ENCODE peak calls at places on chromosomes 2 and 18, in four cellular contexts. N is K562, Z is A549, Q is HepG2. F is an unnamed sample.

GRCh38 chr2:11456251-11456650 is 9.7 kb downstream of the E2F6 start:
- DNase-seq in N (no peak), Z (no peak), Q (no peak), F (no peak)

GRCh38 chr2:154686162-154686561 is 12.3 kb upstream of the KCNJ3 start:
- DNase-seq in N (no peak), Z (no peak), Q (no peak), F (no peak)

GRCh38 chr2:50344509-50345106 is 687.3 kb downstream of the NRXN1 start:
- DNase-seq in N (no peak), Z (no peak), Q (no peak), F (no peak)

GRCh38 chr2:9199716-9200633 is 6.6 kb upstream of the ASAP2 start:
- DNase-seq in N (no peak), Z (no peak), Q (no peak), F (peak)

GRCh38 chr2:144471316-144472045 is 48.4 kb downstream of the ZEB2 start:
- DNase-seq in N (no peak), Z (no peak), Q (no peak), F (no peak)

GRCh38 chr2:145961846-145962245 is 1441.9 kb upstream of the ZEB2 start:
- DNase-seq in N (no peak), Z (no peak), Q (no peak), F (peak)

GRCh38 chr2:195451160-195451559 is 205.9 kb upstream of the SLC39A10 start:
- DNase-seq in N (no peak), Z (no peak), Q (no peak), F (peak)

GRCh38 chr18:63132819-63133200 is 186.8 kb downstream of the BCL2 start:
- DNase-seq in N (no peak), Z (no peak), Q (no peak), F (no peak)

GRCh38 chr2:72973566-72974435 is 56.5 kb downstream of the EMX1 start:
- DNase-seq in N (peak), Z (peak), Q (peak), F (peak)

GRCh38 chr2:215677466-215677865 is 241.6 kb upstream of the FN1 start:
- DNase-seq in N (no peak), Z (no peak), Q (no peak), F (no peak)

GRCh38 chr2:177171418-177171865 is 41.2 kb upstream of the HNRNPA3 start:
- DNase-seq in N (no peak), Z (no peak), Q (no peak), F (no peak)

GRCh38 chr18:32759768-32760167 is 13.1 kb downstream of the KLHL14 start:
- DNase-seq in N (no peak), Z (no peak), Q (no peak), F (no peak)

GRCh38 chr2:85669549-85669948 is 1.6 kb upstream of the SFTPB start:
- DNase-seq in N (no peak), Z (no peak), Q (no peak), F (no peak)

GRCh38 chr2:224359569-224359968 is 42.3 kb downstream of the FAM124B start:
- DNase-seq in N (peak), Z (peak), Q (peak), F (no peak)

GRCh38 chr18:48926420-48926857 is 24.3 kb downstream of the SMAD7 start:
- DNase-seq in N (no peak), Z (no peak), Q (peak), F (no peak)

GRCh38 chr18:9594782-9595181 is 19.6 kb downstream of the PPP4R1 start:
- DNase-seq in N (no peak), Z (no peak), Q (no peak), F (peak)

GRCh38 chr2:100818606-100819364 is 1.2 kb upstream of the NPAS2 start:
- DNase-seq in N (no peak), Z (peak), Q (peak), F (peak)

GRCh38 chr18:42636309-42636708 is 479.2 kb downstream of the RIT2 start:
- DNase-seq in N (no peak), Z (no peak), Q (no peak), F (no peak)

GRCh38 chr2:10325278-10326145 is 22.8 kb downstream of the HPCAL1 start:
- DNase-seq in N (no peak), Z (peak), Q (peak), F (no peak)

GRCh38 chr2:207502199-207502598 is 27.6 kb upstream of the CREB1 start:
- DNase-seq in N (no peak), Z (no peak), Q (no peak), F (no peak)

GRCh38 chr2:203688798-203689197 is 17.6 kb upstream of the CD28 start:
- DNase-seq in N (no peak), Z (no peak), Q (no peak), F (peak)

GRCh38 chr18:51196116-51196810 is 1.2 kb downstream of the MEX3C start:
- DNase-seq in N (peak), Z (no peak), Q (no peak), F (peak)

GRCh38 chr2:153163055-153163454 is 315.5 kb downstream of the RPRM start:
- DNase-seq in N (no peak), Z (peak), Q (peak), F (no peak)

GRCh38 chr2:138486347-138487198 is 15.0 kb upstream of the SPOPL start:
- DNase-seq in N (no peak), Z (no peak), Q (no peak), F (no peak)

GRCh38 chr2:238597638-238598528 is 171.2 kb downstream of the ASB1 start:
- DNase-seq in N (no peak), Z (no peak), Q (no peak), F (no peak)

GRCh38 chr2:122988395-122989221 is 1036.5 kb upstream of the CNTNAP5 start:
- DNase-seq in N (no peak), Z (no peak), Q (no peak), F (no peak)

GRCh38 chr18:78238404-78239089 is 741.1 kb upstream of the SALL3 start:
- DNase-seq in N (no peak), Z (no peak), Q (no peak), F (no peak)

GRCh38 chr2:176163655-176164021 is 6.5 kb downstream of the HOXD3 start:
- DNase-seq in N (no peak), Z (no peak), Q (no peak), F (no peak)

GRCh38 chr2:110105608-110106467 is 9.8 kb downstream of the MALL start:
- DNase-seq in N (no peak), Z (peak), Q (peak), F (peak)

GRCh38 chr2:203328735-203329549 is 748 bp downstream of the ABI2 start:
- DNase-seq in N (peak), Z (peak), Q (peak), F (peak)

GRCh38 chr2:178553047-178553446 is 72.8 kb downstream of the PLEKHA3 start:
- DNase-seq in N (no peak), Z (peak), Q (no peak), F (peak)

GRCh38 chr2:4255491-4255890 is 552.1 kb downstream of the DCDC2C start:
- DNase-seq in N (no peak), Z (no peak), Q (no peak), F (no peak)
- TF ChIP-seq MAZ in N (no peak), Z (no peak), Q (no peak), F (no peak)

GRCh38 chr2:127857494-127857818 is 499 bp downstream of the POLR2D start:
- DNase-seq in N (no peak), Z (peak), Q (no peak), F (no peak)
- TF ChIP-seq MAZ in N (no peak), Z (no peak), Q (no peak), F (no peak)

GRCh38 chr2:7674606-7675005 is 757.4 kb downstream of the RNF144A start:
- DNase-seq in N (no peak), Z (no peak), Q (no peak), F (no peak)
- TF ChIP-seq MAZ in N (no peak), Z (no peak), Q (no peak), F (no peak)

GRCh38 chr18:26405190-26405781 is 143.1 kb downstream of the KCTD1 start:
- DNase-seq in N (no peak), Z (peak), Q (peak), F (peak)
- TF ChIP-seq MAZ in N (no peak), Z (no peak), Q (no peak), F (no peak)

GRCh38 chr2:133633851-133634250 is 65.6 kb upstream of the NCKAP5 start:
- DNase-seq in N (no peak), Z (no peak), Q (no peak), F (peak)
- TF ChIP-seq MAZ in N (no peak), Z (no peak), Q (no peak), F (no peak)

DNA sequence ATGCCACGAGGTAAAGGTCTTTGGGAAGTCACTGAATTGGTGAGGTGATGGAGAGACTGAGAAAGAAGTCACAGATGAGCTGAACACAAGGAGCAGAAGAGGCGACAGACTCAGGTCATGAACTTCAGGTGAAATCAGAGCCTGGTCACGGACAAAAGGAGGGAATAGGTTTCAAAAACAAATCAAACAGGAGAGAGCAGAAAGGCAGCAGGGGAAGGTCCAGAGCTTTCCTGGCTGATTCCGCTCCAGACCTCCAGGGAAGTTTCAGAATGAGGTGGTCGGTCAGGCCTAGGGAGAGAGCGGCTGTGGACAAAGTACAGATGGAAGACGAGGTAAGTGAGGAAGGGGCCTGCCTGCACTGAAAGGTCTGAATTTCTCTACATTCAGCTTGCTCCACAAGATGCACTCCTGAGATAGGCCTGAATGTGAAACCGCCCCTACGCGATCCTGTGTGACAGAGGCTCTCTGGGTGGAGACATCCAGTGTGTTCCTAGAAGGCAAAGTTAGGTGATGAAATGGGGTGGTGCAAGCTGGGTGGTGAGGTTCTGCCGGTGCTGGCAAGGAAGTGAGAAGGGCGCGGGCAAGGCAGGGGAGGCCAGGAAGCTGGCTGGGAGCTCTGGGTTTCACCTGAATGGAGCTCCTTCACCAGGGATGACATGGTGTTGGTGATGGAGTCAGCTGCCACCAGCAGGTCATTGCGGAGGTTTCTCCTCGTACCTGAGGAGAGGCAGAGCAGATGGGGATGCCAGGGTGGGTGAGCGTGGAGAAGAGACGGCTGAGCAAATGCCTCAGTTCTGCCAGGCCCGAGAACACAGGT is 45.1 kb upstream of the DNMT3A start:
- DNase-seq in N (no peak), Z (no peak), Q (no peak), F (no peak)
- TF ChIP-seq MAZ in N (no peak), Z (no peak), Q (no peak), F (no peak)

DNA sequence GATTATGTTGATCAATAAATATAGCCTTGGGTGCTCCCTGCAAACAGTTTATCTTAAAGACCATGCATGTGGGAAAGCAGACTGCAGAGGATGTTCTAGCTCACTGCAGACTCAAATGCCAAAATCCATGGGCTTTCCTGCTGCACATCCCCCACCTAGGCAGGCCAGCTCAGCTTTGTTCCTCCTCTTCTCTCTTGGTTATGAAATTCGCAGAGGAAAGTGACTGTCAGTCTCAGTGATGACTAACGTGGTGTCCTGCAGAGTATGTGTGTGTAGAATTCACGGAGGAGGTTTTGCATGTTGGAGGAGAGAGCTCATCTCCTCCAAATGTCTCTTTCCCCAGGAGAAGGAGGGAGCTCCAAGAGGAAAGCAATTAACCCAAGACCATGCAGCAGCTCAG is 21.5 kb upstream of the KCNS3 start:
- DNase-seq in N (no peak), Z (peak), Q (no peak), F (peak)
- TF ChIP-seq MAZ in N (no peak), Z (no peak), Q (no peak), F (no peak)

GRCh38 chr2:105697781-105698449 is 46.8 kb upstream of the NCK2 start:
- DNase-seq in N (no peak), Z (no peak), Q (peak), F (no peak)
- TF ChIP-seq MAZ in N (no peak), Z (no peak), Q (no peak), F (no peak)

F was measured in IMR-90.